ENCODE peak calls at places on chromosomes 5 and 9, in seven cellular contexts. R is HCT116, M is HepG2, H is Peyer's patch, G is sigmoid colon, P is H1, C is testis. Q is an unnamed sample.
A peak's percentile ranks its signal among the peaks of the same experiment; 100 is the strongest.

GRCh38 chr5:127302509-127302908 is 11.9 kb downstream of the MEGF10 start:
- DNase-seq in R (no peak), M (no peak), H (no peak), G (no peak), P (no peak), C (no peak), Q (no peak)

GRCh38 chr9:22483528-22484060 is 37.0 kb downstream of the DMRTA1 start:
- DNase-seq in R (no peak), M (no peak), H (no peak), G (no peak), P (peak; percentile 29), C (no peak), Q (no peak)

GRCh38 chr9:136048560-136049411 is 46.3 kb downstream of the NACC2 start:
- DNase-seq in R (no peak), M (no peak), H (no peak), G (peak; percentile 67), P (no peak), C (no peak), Q (no peak)

GRCh38 chr5:77734885-77735284 is 41.3 kb downstream of the TBCA start:
- DNase-seq in R (no peak), M (no peak), H (no peak), G (no peak), P (no peak), C (no peak), Q (no peak)

GRCh38 chr5:118999696-119000095 is 11.3 kb upstream of the DTWD2 start:
- DNase-seq in R (no peak), M (no peak), H (no peak), G (no peak), P (no peak), C (no peak), Q (no peak)

GRCh38 chr5:135921388-135921787 is 25.7 kb upstream of the IL9 start:
- DNase-seq in R (no peak), M (no peak), H (no peak), G (no peak), P (no peak), C (no peak), Q (no peak)

GRCh38 chr9:80028501-80028900 is 456.7 kb downstream of the TLE4 start:
- DNase-seq in R (no peak), M (no peak), H (no peak), G (peak; percentile 74), P (no peak), C (peak; percentile 57), Q (no peak)

GRCh38 chr5:76527685-76528161 is 95.5 kb downstream of the F2RL2 start:
- DNase-seq in R (no peak), M (peak; percentile 27), H (no peak), G (no peak), P (no peak), C (no peak), Q (no peak)

GRCh38 chr9:136284951-136285350 is 18.9 kb downstream of the CCDC187 start:
- DNase-seq in R (no peak), M (no peak), H (no peak), G (no peak), P (no peak), C (no peak), Q (no peak)

GRCh38 chr9:137370865-137371520 is 52.0 kb downstream of the EXD3 start:
- DNase-seq in R (no peak), M (no peak), H (no peak), G (peak; percentile 51), P (no peak), C (no peak), Q (peak; percentile 44)

GRCh38 chr5:81762401-81762800 is 11.5 kb upstream of the SSBP2 start:
- DNase-seq in R (no peak), M (no peak), H (no peak), G (no peak), P (no peak), C (no peak), Q (no peak)

GRCh38 chr9:82012255-82012654 is 23.7 kb downstream of the SPATA31D1 start:
- DNase-seq in R (no peak), M (no peak), H (no peak), G (no peak), P (no peak), C (no peak), Q (no peak)

GRCh38 chr5:172713113-172713808 is 57.7 kb downstream of the DUSP1 start:
- DNase-seq in R (no peak), M (no peak), H (peak; percentile 81), G (peak; percentile 75), P (no peak), C (peak; percentile 72), Q (peak; percentile 70)

GRCh38 chr9:128120061-128120740 is 7.3 kb downstream of the PTGES2 start:
- DNase-seq in R (no peak), M (no peak), H (peak; percentile 45), G (peak; percentile 64), P (no peak), C (no peak), Q (peak; percentile 22)

GRCh38 chr9:128120741-128121465 is 6.6 kb downstream of the PTGES2 start:
- DNase-seq in R (no peak), M (no peak), H (peak; percentile 40), G (peak; percentile 46), P (no peak), C (no peak), Q (peak; percentile 24)

GRCh38 chr9:128117613-128118471 is 9.7 kb downstream of the PTGES2 start:
- DNase-seq in R (peak; percentile 74), M (peak; percentile 78), H (peak; percentile 97), G (peak; percentile 96), P (peak; percentile 91), C (peak; percentile 96), Q (peak; percentile 94)

GRCh38 chr9:128118472-128118857 is 9.1 kb downstream of the PTGES2 start:
- DNase-seq in R (no peak), M (no peak), H (no peak), G (peak; percentile 30), P (no peak), C (no peak), Q (peak; percentile 29)

DNA sequence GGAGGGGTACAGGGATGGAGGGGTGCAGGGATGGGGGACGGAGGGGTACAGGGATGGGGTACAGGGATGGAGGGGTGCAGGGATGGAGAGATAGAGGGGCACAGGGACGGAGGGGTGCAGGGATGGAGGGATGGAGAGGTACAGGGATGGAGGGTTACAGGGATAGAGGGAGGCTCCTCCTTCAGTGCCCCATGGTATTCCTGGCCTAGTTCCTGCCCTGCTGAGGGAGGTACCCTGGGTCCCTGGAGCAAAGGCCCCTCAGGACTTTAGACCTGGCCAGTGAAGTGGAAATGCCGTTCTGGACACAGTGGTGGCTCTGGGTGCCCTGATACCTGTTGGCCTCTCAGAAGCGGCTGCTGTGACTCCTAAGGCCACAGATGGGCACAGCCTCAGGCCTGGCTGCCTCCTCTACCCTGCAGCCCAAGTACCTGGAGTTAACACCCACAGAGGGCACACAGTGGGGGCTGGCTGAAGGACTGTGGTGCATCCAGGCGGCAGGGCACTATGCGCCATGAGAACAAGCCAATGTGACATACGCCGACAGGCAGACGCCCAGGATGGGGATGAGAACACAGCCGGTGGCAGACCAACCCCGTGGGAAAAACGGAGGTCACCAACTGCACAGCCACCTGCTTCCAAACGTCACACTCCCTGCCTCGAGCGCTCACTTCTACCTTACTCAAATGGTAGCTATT is 8.4 kb downstream of the PTGES2 start:
- DNase-seq in R (no peak), M (no peak), H (peak; percentile 45), G (peak; percentile 53), P (no peak), C (no peak), Q (no peak)
- TF ChIP-seq POLR2A in R (no peak), M (no peak), H (no peak), G (no peak), P (no peak), C (no peak), Q (no peak)

GRCh38 chr9:101029300-101030021 is 934 bp downstream of the PLPPR1 start:
- DNase-seq in R (no peak), M (no peak), H (no peak), G (no peak), P (no peak), C (no peak), Q (no peak)

GRCh38 chr9:101027246-101027645 is 1.3 kb upstream of the PLPPR1 start:
- DNase-seq in R (no peak), M (no peak), H (no peak), G (no peak), P (no peak), C (no peak), Q (no peak)

GRCh38 chr9:101027733-101028345 is 688 bp upstream of the PLPPR1 start:
- DNase-seq in R (no peak), M (peak; percentile 67), H (no peak), G (no peak), P (no peak), C (no peak), Q (no peak)

GRCh38 chr9:101030022-101030391 is 1.5 kb downstream of the PLPPR1 start:
- DNase-seq in R (no peak), M (no peak), H (no peak), G (no peak), P (no peak), C (no peak), Q (no peak)

GRCh38 chr9:101028346-101029299 is at the start of gene PLPPR1:
- DNase-seq in R (no peak), M (peak; percentile 89), H (peak; percentile 58), G (peak; percentile 61), P (peak; percentile 47), C (peak; percentile 78), Q (peak; percentile 90)
- TF ChIP-seq CTCF in R (no peak), M (peak; percentile 54), H (no peak), G (no peak), P (no peak), C (no peak), Q (peak; percentile 16)

DNA sequence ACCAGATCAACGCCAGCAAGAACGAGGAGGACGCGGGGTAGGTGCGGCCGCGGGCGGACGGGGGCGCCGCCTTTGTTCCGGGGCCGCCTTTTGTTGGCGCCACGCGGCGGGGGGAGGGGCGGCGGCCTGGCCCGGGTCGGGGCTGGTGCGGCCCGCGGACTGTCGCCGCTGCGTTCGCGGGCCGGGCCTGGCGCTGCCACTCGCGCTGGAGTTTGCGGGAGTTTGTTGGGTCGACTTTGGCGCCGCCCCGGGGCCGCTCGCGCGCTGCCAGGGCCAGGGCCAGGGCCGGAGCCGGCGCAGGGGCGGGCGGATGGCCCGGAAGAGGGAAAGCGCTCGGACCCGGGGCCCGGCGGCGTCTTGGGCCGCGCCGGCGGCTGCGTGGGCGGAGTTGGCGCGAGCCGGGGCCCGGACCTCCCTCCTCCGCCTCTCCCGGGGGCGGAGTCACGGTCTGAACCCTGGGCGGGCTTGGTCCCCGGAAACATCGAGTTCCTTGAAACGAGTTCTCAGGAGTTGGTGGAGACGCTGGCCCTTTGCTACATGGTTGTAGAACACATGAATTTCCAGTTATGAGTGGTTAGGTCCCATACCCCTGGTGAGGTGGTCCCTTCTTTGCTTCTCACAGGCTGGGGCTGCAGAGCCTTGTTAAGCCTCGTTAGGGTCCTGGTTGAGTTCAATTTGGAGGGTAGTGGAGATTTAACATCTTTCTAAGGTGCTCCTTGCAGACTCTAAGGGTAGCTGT is 846 bp downstream of the HNRNPAB start:
- DNase-seq in R (no peak), M (peak; percentile 50), H (peak; percentile 94), G (peak; percentile 90), P (no peak), C (peak; percentile 83), Q (peak; percentile 89)
- TF ChIP-seq POLR2A in R (no peak), M (no peak), H (peak; percentile 80), G (no peak), P (peak; percentile 35), C (no peak), Q (peak; percentile 41)

DNA sequence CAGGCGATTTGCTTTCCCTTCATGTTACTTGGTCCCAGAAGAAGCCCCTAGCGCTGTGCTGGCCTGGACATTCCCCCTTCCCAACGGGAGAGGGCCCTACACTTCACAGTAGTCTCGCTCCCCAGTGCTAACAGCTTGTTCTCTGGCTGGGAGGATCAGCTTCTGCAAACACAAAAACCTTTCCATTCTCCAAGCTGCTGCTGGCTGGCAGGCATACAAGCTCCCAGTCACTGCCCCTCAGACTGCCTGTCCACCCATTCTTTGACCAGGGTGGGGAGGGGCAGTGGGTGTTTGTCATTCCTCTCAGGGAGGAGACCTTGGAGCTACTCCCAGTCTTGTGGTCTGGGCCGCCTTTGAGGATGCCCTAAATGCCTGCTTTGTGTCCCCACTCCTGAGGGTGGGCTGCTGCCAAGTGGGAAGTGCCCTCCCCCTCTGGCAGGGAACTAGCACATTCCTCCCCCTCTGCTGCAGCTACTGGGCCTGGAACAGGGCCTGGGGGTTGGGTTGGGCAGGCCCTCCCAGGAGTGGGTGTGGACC is 20.8 kb downstream of the ENHO start:
- DNase-seq in R (no peak), M (peak; percentile 83), H (no peak), G (peak; percentile 89), P (no peak), C (peak; percentile 95), Q (no peak)
- TF ChIP-seq CTCF in R (no peak), M (peak; percentile 56), H (no peak), G (peak; percentile 26), P (peak; percentile 67), C (no peak), Q (no peak)